ENCODE peak calls at places on chromosomes 16 and 17, in five cellular contexts. J is breast epithelium, L is GM03348, B is cardiac fibroblast, A is activated T-helper 1 cell treated with Interleukin-2 at 50 U/mL for 16 hours. X is an unnamed sample.

GRCh38 chr17:49971848-49972485 is 3.0 kb downstream of the DLX4 start:
- DNase-seq in J (no peak), L (peak; percentile 32), B (peak; percentile 14), A (no peak), X (no peak)

GRCh38 chr17:68763551-68763950 is 162.4 kb upstream of the FAM20A start:
- DNase-seq in B (no peak), A (no peak), L (no peak), J (no peak), X (no peak)

GRCh38 chr16:87252269-87252970 is 64.8 kb downstream of the C16orf95 start:
- DNase-seq in A (no peak), J (no peak), L (no peak), B (no peak), X (no peak)

GRCh38 chr17:38922538-38923291 is 2.7 kb upstream of the LASP1NB start:
- DNase-seq in A (no peak), J (peak; percentile 53), B (peak; percentile 91), L (peak; percentile 47), X (peak; percentile 67)

GRCh38 chr17:78358538-78359215 is 1.2 kb downstream of the SOCS3 start:
- DNase-seq in B (peak; percentile 70), J (no peak), L (no peak), A (no peak), X (peak; percentile 61)

GRCh38 chr16:85615014-85615851 is 2.1 kb downstream of the GSE1 start:
- DNase-seq in J (peak; percentile 93), A (peak; percentile 30), L (no peak), B (no peak), X (no peak)

GRCh38 chr16:2008631-2009301 is 855 bp downstream of the ZNF598 start:
- DNase-seq in A (no peak), J (no peak), L (peak; percentile 53), B (peak; percentile 53), X (peak; percentile 36)

GRCh38 chr17:50618300-50618699 is 16.4 kb upstream of the ABCC3 start:
- DNase-seq in B (peak; percentile 46), A (no peak), J (no peak), L (no peak), X (no peak)

GRCh38 chr16:23877107-23878070 is 41.6 kb downstream of the PRKCB start:
- DNase-seq in A (no peak), L (no peak), B (no peak), J (no peak), X (no peak)

GRCh38 chr16:72198641-72199250 is 26.8 kb upstream of the PMFBP1 start:
- DNase-seq in J (no peak), A (no peak), B (no peak), L (no peak), X (no peak)

GRCh38 chr17:17693253-17693954 is 12.1 kb downstream of the RAI1 start:
- DNase-seq in J (peak; percentile 87), L (no peak), B (peak; percentile 47), A (no peak), X (peak; percentile 81)

GRCh38 chr16:76653390-76654026 is 376.3 kb downstream of the CNTNAP4 start:
- DNase-seq in A (no peak), L (no peak), B (peak; percentile 65), J (no peak), X (peak; percentile 4)

GRCh38 chr17:52026075-52026474 is 132.4 kb downstream of the CA10 start:
- DNase-seq in J (no peak), B (no peak), A (no peak), L (no peak), X (no peak)

GRCh38 chr17:17391575-17392370 is 85.0 kb upstream of the MED9 start:
- DNase-seq in L (no peak), J (no peak), B (no peak), A (peak; percentile 21), X (no peak)

GRCh38 chr17:56305017-56305416 is 151.7 kb downstream of the ANKFN1 start:
- DNase-seq in B (no peak), L (no peak), A (no peak), J (no peak), X (no peak)

GRCh38 chr17:917391-917811 is 62.2 kb downstream of the NXN start:
- DNase-seq in A (no peak), L (peak; percentile 55), B (no peak), J (no peak), X (peak; percentile 47)

GRCh38 chr17:45643591-45643990 is 140.5 kb upstream of the CRHR1 start:
- DNase-seq in A (no peak), J (no peak), B (no peak), L (no peak), X (no peak)

GRCh38 chr16:4411684-4412083 is 4.7 kb downstream of the CORO7 start:
- DNase-seq in L (no peak), J (no peak), A (no peak), B (no peak), X (no peak)

GRCh38 chr16:52069866-52070265 is 477.1 kb downstream of the TOX3 start:
- DNase-seq in A (no peak), L (peak; percentile 17), B (peak; percentile 20), J (no peak), X (no peak)

GRCh38 chr16:12661656-12662172 is 142.0 kb downstream of the CPPED1 start:
- DNase-seq in B (peak; percentile 32), J (no peak), A (no peak), L (no peak), X (peak; percentile 65)